ENCODE peak calls at places on chromosomes 5 and 9, in eight cellular contexts. R, L, C, B, V, Q, J and Y are unnamed samples.

GRCh38 chr5:321233-321725 is at the start of gene AHRR:
- DNase-seq in C (no peak), Q (peak; percentile 92), R (peak; percentile 90), L (peak; percentile 66), B (peak; percentile 58), V (no peak), J (peak; percentile 69), Y (peak; percentile 71)

GRCh38 chr5:92513067-92513466 is 1068.0 kb downstream of the NR2F1-AS1 start:
- DNase-seq in Q (no peak), C (no peak), L (no peak), J (no peak), B (no peak), V (no peak), R (no peak), Y (no peak)

GRCh38 chr5:80206282-80206681 is 49.6 kb downstream of the SERINC5 start:
- DNase-seq in R (no peak), C (no peak), L (no peak), J (no peak), V (no peak), B (no peak), Q (no peak), Y (no peak)

GRCh38 chr9:136824496-136825225 is 16.9 kb downstream of the RABL6 start:
- DNase-seq in R (no peak), J (no peak), L (no peak), C (no peak), V (no peak), B (no peak), Q (no peak), Y (no peak)

GRCh38 chr5:56503929-56504328 is 270.8 kb upstream of the ANKRD55 start:
- DNase-seq in L (no peak), B (no peak), J (no peak), V (no peak), Q (no peak), R (no peak), C (no peak), Y (no peak)

GRCh38 chr5:55220433-55221185 is 6.5 kb downstream of the MCIDAS start:
- DNase-seq in L (no peak), B (no peak), C (no peak), V (no peak), R (peak; percentile 50), J (no peak), Q (peak; percentile 33), Y (no peak)

GRCh38 chr5:31585519-31586270 is 53.2 kb upstream of the PDZD2 start:
- DNase-seq in Q (no peak), V (no peak), J (no peak), C (no peak), L (no peak), B (no peak), R (no peak), Y (no peak)

GRCh38 chr5:33011803-33012202 is 300.7 kb downstream of the NPR3 start:
- DNase-seq in V (no peak), R (no peak), C (no peak), B (no peak), J (no peak), Q (no peak), L (no peak), Y (no peak)

GRCh38 chr9:101333490-101333889 is 51.3 kb downstream of the BAAT start:
- DNase-seq in C (no peak), Q (no peak), L (no peak), B (no peak), V (no peak), J (no peak), R (no peak), Y (no peak)

GRCh38 chr5:135598691-135599395 is 20.1 kb upstream of the CXCL14 start:
- DNase-seq in R (no peak), L (no peak), J (no peak), V (no peak), B (no peak), Q (no peak), C (no peak), Y (no peak)

GRCh38 chr5:66494437-66494836 is 101.8 kb upstream of the MAST4 start:
- DNase-seq in J (peak; percentile 6), R (no peak), B (no peak), Q (no peak), V (no peak), L (no peak), C (no peak), Y (no peak)

GRCh38 chr9:33329117-33329563 is 38.8 kb downstream of the NFX1 start:
- DNase-seq in J (no peak), V (no peak), R (no peak), B (peak; percentile 49), Q (no peak), C (no peak), L (no peak), Y (no peak)

GRCh38 chr9:130174920-130175321 is 2.7 kb downstream of the NCS1 start:
- DNase-seq in C (no peak), B (no peak), Q (no peak), L (no peak), V (no peak), R (peak; percentile 73), J (no peak), Y (no peak)

GRCh38 chr5:148730272-148730954 is 76.1 kb upstream of the HTR4 start:
- DNase-seq in R (no peak), J (no peak), B (no peak), Q (no peak), V (no peak), L (no peak), C (no peak), Y (no peak)

GRCh38 chr5:67147768-67148167 is 48.8 kb downstream of the CD180 start:
- DNase-seq in J (no peak), L (no peak), B (no peak), Q (no peak), C (no peak), R (no peak), V (no peak), Y (no peak)

GRCh38 chr9:82021198-82021597 is 32.6 kb downstream of the SPATA31D1 start:
- DNase-seq in Q (no peak), V (no peak), C (no peak), B (no peak), L (no peak), R (no peak), J (no peak), Y (no peak)

GRCh38 chr5:13809921-13810320 is 134.6 kb downstream of the DNAH5 start:
- DNase-seq in Q (no peak), C (no peak), B (no peak), V (no peak), L (no peak), R (peak; percentile 34), J (no peak), Y (no peak)

GRCh38 chr5:113199122-113199905 is 222.7 kb downstream of the DCP2 start:
- DNase-seq in V (no peak), C (no peak), J (no peak), L (no peak), R (no peak), Q (no peak), B (no peak), Y (no peak)

GRCh38 chr9:80134487-80134886 is 562.7 kb downstream of the TLE4 start:
- DNase-seq in J (no peak), V (no peak), C (no peak), B (no peak), Q (peak; percentile 53), L (no peak), R (no peak), Y (no peak)

GRCh38 chr9:104386425-104387069 is 117.5 kb upstream of the OR13F1 start:
- DNase-seq in B (no peak), Q (peak; percentile 32), R (no peak), C (peak; percentile 29), J (no peak), L (no peak), V (no peak), Y (no peak)

GRCh38 chr9:122261469-122261881 is 3.2 kb downstream of the RBM18 start:
- DNase-seq in B (peak; percentile 61), V (no peak), R (peak; percentile 83), J (no peak), Q (no peak), L (peak; percentile 61), C (no peak), Y (peak; percentile 35)

GRCh38 chr5:122163151-122164069 is 34.1 kb downstream of the ZNF474 start:
- DNase-seq in V (no peak), C (no peak), R (no peak), J (no peak), L (no peak), Q (no peak), B (no peak), Y (no peak)

GRCh38 chr5:122076023-122076422 is 2.0 kb downstream of the LOX start:
- DNase-seq in V (no peak), R (no peak), C (no peak), Q (no peak), B (no peak), L (no peak), J (no peak), Y (no peak)

GRCh38 chr9:84154320-84154719 is 173.7 kb downstream of the RMI1 start:
- DNase-seq in R (no peak), C (no peak), Q (no peak), V (no peak), B (no peak), J (no peak), L (no peak), Y (no peak)